ENCODE peak calls at places on chromosomes 11 and 22, in four cellular contexts. One of them, this sample, is unnamed.

GRCh38 chr11:77143405-77144020 is 15.5 kb downstream of the MYO7A start:
- DNase-seq in A549: no peak
- DNase-seq in GM12878: no peak
- DNase-seq in K562: no peak
- DNase-seq in this sample: no peak

GRCh38 chr11:58796333-58797049 is 48.0 kb downstream of the GLYATL2 start:
- DNase-seq in A549: no peak
- DNase-seq in GM12878: no peak
- DNase-seq in K562: no peak
- DNase-seq in this sample: no peak

GRCh38 chr11:125404136-125404810 is 91.8 kb downstream of the FEZ1 start:
- DNase-seq in A549: no peak
- DNase-seq in GM12878: no peak
- DNase-seq in K562: no peak
- DNase-seq in this sample: no peak

GRCh38 chr11:14413307-14414072 is 54.5 kb upstream of the RRAS2 start:
- DNase-seq in A549: no peak
- DNase-seq in GM12878: no peak
- DNase-seq in K562: peak
- DNase-seq in this sample: peak

GRCh38 chr11:76190376-76190775 is 15.9 kb downstream of the WNT11 start:
- DNase-seq in A549: no peak
- DNase-seq in GM12878: no peak
- DNase-seq in K562: no peak
- DNase-seq in this sample: peak

GRCh38 chr11:12269104-12269441 is 108.3 kb upstream of the PARVA start:
- DNase-seq in A549: no peak
- DNase-seq in GM12878: no peak
- DNase-seq in K562: no peak
- DNase-seq in this sample: peak

GRCh38 chr11:73528420-73528819 is 69.5 kb downstream of the FAM168A start:
- DNase-seq in A549: no peak
- DNase-seq in GM12878: no peak
- DNase-seq in K562: no peak
- DNase-seq in this sample: no peak

GRCh38 chr11:12158926-12159325 is 48.5 kb downstream of the MICAL2 start:
- DNase-seq in A549: no peak
- DNase-seq in GM12878: no peak
- DNase-seq in K562: no peak
- DNase-seq in this sample: peak

GRCh38 chr22:38938925-38939324 is 18.5 kb upstream of the APOBEC3A start:
- DNase-seq in A549: no peak
- DNase-seq in GM12878: no peak
- DNase-seq in K562: no peak
- DNase-seq in this sample: no peak

GRCh38 chr11:7638710-7639642 is 34.3 kb downstream of the CYB5R2 start:
- DNase-seq in A549: no peak
- DNase-seq in GM12878: no peak
- DNase-seq in K562: no peak
- DNase-seq in this sample: no peak

GRCh38 chr11:21472256-21472655 is 720.6 kb upstream of the ANO5 start:
- DNase-seq in A549: peak
- DNase-seq in GM12878: no peak
- DNase-seq in K562: no peak
- DNase-seq in this sample: no peak

GRCh38 chr11:65425105-65425970 is 2.7 kb downstream of the NEAT1 start:
- DNase-seq in A549: no peak
- DNase-seq in GM12878: no peak
- DNase-seq in K562: peak
- DNase-seq in this sample: peak

GRCh38 chr11:65422104-65422632 is 430 bp upstream of the NEAT1 start:
- DNase-seq in A549: no peak
- DNase-seq in GM12878: no peak
- DNase-seq in K562: peak
- DNase-seq in this sample: peak

GRCh38 chr11:65422633-65423515 is at the start of gene NEAT1:
- DNase-seq in A549: no peak
- DNase-seq in GM12878: no peak
- DNase-seq in K562: peak
- DNase-seq in this sample: peak

GRCh38 chr11:65424200-65425104 is 1.9 kb downstream of the NEAT1 start:
- DNase-seq in A549: no peak
- DNase-seq in GM12878: no peak
- DNase-seq in K562: no peak
- DNase-seq in this sample: peak

DNA sequence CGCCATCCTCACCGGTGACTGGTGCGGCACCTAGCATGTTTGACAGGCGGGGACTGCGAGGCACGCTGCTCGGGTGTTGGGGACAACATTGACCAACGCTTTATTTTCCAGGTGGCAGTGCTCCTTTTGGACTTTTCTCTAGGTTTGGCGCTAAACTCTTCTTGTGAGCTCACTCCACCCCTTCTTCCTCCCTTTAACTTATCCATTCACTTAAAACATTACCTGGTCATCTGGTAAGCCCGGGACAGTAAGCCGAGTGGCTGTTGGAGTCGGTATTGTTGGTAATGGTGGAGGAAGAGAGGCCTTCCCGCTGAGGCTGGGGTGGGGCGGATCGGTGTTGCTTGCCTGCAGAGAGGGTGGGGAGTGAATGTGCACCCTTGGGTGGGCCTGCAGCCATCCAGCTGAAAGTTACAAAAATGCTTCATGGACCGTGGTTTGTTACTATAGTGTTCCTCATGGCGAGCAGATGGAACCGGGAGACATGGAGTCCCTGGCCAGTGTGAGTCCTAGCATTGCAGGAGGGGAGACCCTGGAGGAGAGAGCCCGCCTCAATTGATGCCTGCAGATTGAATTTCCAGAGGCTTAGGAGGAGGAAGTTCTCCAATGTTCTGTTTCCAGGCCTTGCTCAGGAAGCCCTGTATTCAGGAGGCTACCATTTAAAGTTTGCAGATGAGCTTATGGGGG is 1.1 kb downstream of the NEAT1 start:
- DNase-seq in A549: no peak
- DNase-seq in GM12878: no peak
- DNase-seq in K562: no peak
- DNase-seq in this sample: peak
- TF ChIP-seq ELK1 in A549: no peak
- TF ChIP-seq ELK1 in GM12878: no peak
- TF ChIP-seq ELK1 in K562: no peak
- TF ChIP-seq ELK1 in this sample: no peak

GRCh38 chr11:57274904-57275498 is 38.0 kb upstream of the APLNR start:
- DNase-seq in A549: no peak
- DNase-seq in GM12878: no peak
- DNase-seq in K562: no peak
- DNase-seq in this sample: peak

GRCh38 chr11:57275582-57275981 is 38.5 kb upstream of the APLNR start:
- DNase-seq in A549: no peak
- DNase-seq in GM12878: no peak
- DNase-seq in K562: no peak
- DNase-seq in this sample: peak

GRCh38 chr11:57266157-57266556 is 29.1 kb upstream of the APLNR start:
- DNase-seq in A549: no peak
- DNase-seq in GM12878: no peak
- DNase-seq in K562: no peak
- DNase-seq in this sample: no peak

GRCh38 chr11:57273448-57274058 is 36.5 kb upstream of the APLNR start:
- DNase-seq in A549: no peak
- DNase-seq in GM12878: no peak
- DNase-seq in K562: no peak
- DNase-seq in this sample: no peak

GRCh38 chr11:57269580-57270021 is 32.6 kb upstream of the APLNR start:
- DNase-seq in A549: no peak
- DNase-seq in GM12878: no peak
- DNase-seq in K562: no peak
- DNase-seq in this sample: no peak
- TF ChIP-seq ELK1 in A549: no peak
- TF ChIP-seq ELK1 in GM12878: no peak
- TF ChIP-seq ELK1 in K562: no peak
- TF ChIP-seq ELK1 in this sample: no peak

GRCh38 chr22:44386386-44387035 is 73.8 kb upstream of the SHISAL1 start:
- DNase-seq in A549: no peak
- DNase-seq in GM12878: no peak
- DNase-seq in K562: no peak
- DNase-seq in this sample: no peak
- TF ChIP-seq ELK1 in A549: no peak
- TF ChIP-seq ELK1 in GM12878: no peak
- TF ChIP-seq ELK1 in K562: no peak
- TF ChIP-seq ELK1 in this sample: no peak

DNA sequence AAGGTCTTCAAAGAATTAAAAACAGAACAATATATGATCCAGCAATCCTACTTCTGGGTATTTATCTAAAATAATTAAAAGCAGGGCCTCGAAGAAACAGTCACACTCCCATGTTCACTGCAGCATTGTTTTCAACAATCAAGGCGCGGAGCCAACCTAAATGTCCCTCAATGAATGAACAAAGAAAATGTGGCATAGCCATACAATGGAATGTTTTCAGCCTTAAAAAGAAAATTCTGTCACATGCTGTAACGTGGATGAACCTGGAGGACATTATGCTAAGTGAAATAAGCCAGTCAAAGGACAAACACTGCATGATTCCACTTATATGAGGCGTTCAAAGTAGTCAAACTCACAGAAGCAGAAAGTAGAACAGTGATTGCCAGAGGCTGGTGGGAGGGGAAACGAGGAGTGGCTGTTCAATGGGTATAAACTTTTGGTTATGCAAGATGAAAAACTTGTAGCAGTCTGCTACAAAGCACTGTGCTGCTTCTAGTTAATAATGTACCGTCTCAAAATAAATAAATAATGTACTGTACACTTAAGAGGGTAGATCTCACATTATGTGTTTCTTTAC is 41.2 kb downstream of the SNX19 start:
- DNase-seq in A549: no peak
- DNase-seq in GM12878: no peak
- DNase-seq in K562: no peak
- DNase-seq in this sample: no peak
- TF ChIP-seq ELK1 in A549: no peak
- TF ChIP-seq ELK1 in GM12878: no peak
- TF ChIP-seq ELK1 in K562: no peak
- TF ChIP-seq ELK1 in this sample: no peak

GRCh38 chr11:72080326-72081183 is at the start of the genes LRRC51 and NUMA1:
- DNase-seq in A549: peak
- DNase-seq in GM12878: peak
- DNase-seq in K562: peak
- DNase-seq in this sample: peak

GRCh38 chr11:72081856-72082255 is 1.2 kb downstream of the LRRC51 start:
- DNase-seq in A549: no peak
- DNase-seq in GM12878: no peak
- DNase-seq in K562: no peak
- DNase-seq in this sample: no peak

GRCh38 chr11:72083414-72083813 is 2.8 kb downstream of the LRRC51 start:
- DNase-seq in A549: no peak
- DNase-seq in GM12878: no peak
- DNase-seq in K562: no peak
- DNase-seq in this sample: no peak

GRCh38 chr11:72079776-72080325 is 491 bp downstream of the NUMA1 start:
- DNase-seq in A549: no peak
- DNase-seq in GM12878: no peak
- DNase-seq in K562: peak
- DNase-seq in this sample: no peak

DNA sequence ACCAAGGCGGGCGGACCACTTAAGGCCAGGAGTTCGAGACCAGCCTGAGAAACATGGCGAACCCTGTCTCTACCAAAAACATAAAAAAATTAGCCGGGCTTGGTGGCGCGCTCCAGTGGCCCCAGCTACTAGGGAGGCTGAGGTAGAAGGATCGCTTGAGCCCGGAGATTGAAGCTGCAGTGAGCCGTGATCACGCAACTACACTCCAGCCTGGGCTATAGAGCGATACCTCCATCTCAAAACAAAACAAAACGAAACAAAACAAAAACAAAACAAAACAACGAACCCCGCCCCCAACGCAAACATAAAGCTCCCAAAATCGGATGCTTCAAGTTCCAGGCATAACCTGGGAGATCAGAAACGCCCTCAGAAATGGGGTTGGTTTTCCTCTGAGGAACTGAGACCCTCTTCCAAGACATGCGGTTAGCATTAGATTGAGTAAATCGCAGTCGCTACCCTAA is 564 bp downstream of the LRRC51 start:
- DNase-seq in A549: no peak
- DNase-seq in GM12878: no peak
- DNase-seq in K562: no peak
- DNase-seq in this sample: no peak
- TF ChIP-seq ELK1 in A549: no peak
- TF ChIP-seq ELK1 in GM12878: no peak
- TF ChIP-seq ELK1 in K562: no peak
- TF ChIP-seq ELK1 in this sample: no peak

GRCh38 chr22:49882519-49883293 is 29.1 kb downstream of the ZBED4 start:
- DNase-seq in A549: no peak
- DNase-seq in GM12878: no peak
- DNase-seq in K562: no peak
- DNase-seq in this sample: peak

GRCh38 chr22:49879871-49880270 is 26.2 kb downstream of the ZBED4 start:
- DNase-seq in A549: no peak
- DNase-seq in GM12878: no peak
- DNase-seq in K562: no peak
- DNase-seq in this sample: no peak

GRCh38 chr22:49878206-49878605 is 24.6 kb downstream of the ZBED4 start:
- DNase-seq in A549: no peak
- DNase-seq in GM12878: no peak
- DNase-seq in K562: no peak
- DNase-seq in this sample: no peak

GRCh38 chr22:49881856-49882255 is 28.2 kb downstream of the ZBED4 start:
- DNase-seq in A549: no peak
- DNase-seq in GM12878: peak
- DNase-seq in K562: no peak
- DNase-seq in this sample: no peak

GRCh38 chr22:49880281-49880680 is 26.6 kb downstream of the ZBED4 start:
- DNase-seq in A549: no peak
- DNase-seq in GM12878: peak
- DNase-seq in K562: no peak
- DNase-seq in this sample: no peak
- TF ChIP-seq ELK1 in A549: no peak
- TF ChIP-seq ELK1 in GM12878: no peak
- TF ChIP-seq ELK1 in K562: no peak
- TF ChIP-seq ELK1 in this sample: no peak

DNA sequence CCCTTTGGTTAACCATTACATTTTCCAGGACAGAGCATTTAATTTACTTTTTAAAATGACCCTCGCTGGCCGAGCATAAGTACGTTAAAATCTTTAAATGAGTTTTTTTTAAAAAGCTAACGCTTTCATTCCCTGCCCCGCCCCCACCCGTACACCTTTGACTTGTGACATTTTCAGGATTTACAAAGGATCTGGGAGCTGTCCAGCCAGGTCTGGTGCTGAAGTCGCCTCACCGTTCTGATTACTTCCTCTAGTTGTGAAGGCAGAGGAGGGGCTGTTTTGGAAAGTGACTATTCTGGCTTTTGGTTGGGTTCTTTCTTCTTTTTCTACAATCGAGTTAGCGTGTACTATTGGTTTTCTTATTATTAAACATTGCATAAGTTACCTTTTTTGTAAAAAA is 2.9 kb downstream of the C11orf87 start:
- DNase-seq in A549: no peak
- DNase-seq in GM12878: no peak
- DNase-seq in K562: peak
- DNase-seq in this sample: no peak
- TF ChIP-seq ELK1 in A549: no peak
- TF ChIP-seq ELK1 in GM12878: no peak
- TF ChIP-seq ELK1 in K562: no peak
- TF ChIP-seq ELK1 in this sample: no peak